ENCODE peak calls at places on chromosomes 5 and 9, in four cellular contexts. One of them, this sample, is unnamed.

GRCh38 chr5:39370555-39371366 is 6.5 kb upstream of the C9 start:
- DNase-seq in heart left ventricle: no peak
- DNase-seq in NCI-H2081: no peak
- DNase-seq in activated CD4-positive, CD25-positive, alpha-beta regulatory T cell treated with anti-CD3 and anti-CD28 coated beads, Interleukin-2, amount 50 U/mL, for 72 hours: no peak
- DNase-seq in this sample: no peak

GRCh38 chr9:127081250-127082185 is 40.9 kb downstream of the ANGPTL2 start:
- DNase-seq in activated CD4-positive, CD25-positive, alpha-beta regulatory T cell treated with anti-CD3 and anti-CD28 coated beads, Interleukin-2, amount 50 U/mL, for 72 hours: no peak
- DNase-seq in heart left ventricle: no peak
- DNase-seq in NCI-H2081: no peak
- DNase-seq in this sample: no peak

GRCh38 chr9:133406480-133407307 is 11.1 kb downstream of the REXO4 start:
- DNase-seq in activated CD4-positive, CD25-positive, alpha-beta regulatory T cell treated with anti-CD3 and anti-CD28 coated beads, Interleukin-2, amount 50 U/mL, for 72 hours: peak; percentile 79
- DNase-seq in heart left ventricle: peak; percentile 78
- DNase-seq in NCI-H2081: peak; percentile 49
- DNase-seq in this sample: peak; percentile 73

GRCh38 chr9:118290116-118290515 is 585.9 kb downstream of the TLR4 start:
- DNase-seq in heart left ventricle: no peak
- DNase-seq in NCI-H2081: no peak
- DNase-seq in activated CD4-positive, CD25-positive, alpha-beta regulatory T cell treated with anti-CD3 and anti-CD28 coated beads, Interleukin-2, amount 50 U/mL, for 72 hours: no peak
- DNase-seq in this sample: no peak

GRCh38 chr9:128175743-128176142 is 15.6 kb downstream of the CIZ1 start:
- DNase-seq in activated CD4-positive, CD25-positive, alpha-beta regulatory T cell treated with anti-CD3 and anti-CD28 coated beads, Interleukin-2, amount 50 U/mL, for 72 hours: no peak
- DNase-seq in heart left ventricle: no peak
- DNase-seq in NCI-H2081: no peak
- DNase-seq in this sample: peak; percentile 36

GRCh38 chr5:50752800-50753199 is 86.4 kb downstream of the PARP8 start:
- DNase-seq in NCI-H2081: no peak
- DNase-seq in heart left ventricle: no peak
- DNase-seq in activated CD4-positive, CD25-positive, alpha-beta regulatory T cell treated with anti-CD3 and anti-CD28 coated beads, Interleukin-2, amount 50 U/mL, for 72 hours: no peak
- DNase-seq in this sample: no peak

GRCh38 chr5:123778641-123779040 is 266.7 kb downstream of the CSNK1G3 start:
- DNase-seq in heart left ventricle: no peak
- DNase-seq in activated CD4-positive, CD25-positive, alpha-beta regulatory T cell treated with anti-CD3 and anti-CD28 coated beads, Interleukin-2, amount 50 U/mL, for 72 hours: no peak
- DNase-seq in NCI-H2081: no peak
- DNase-seq in this sample: no peak

GRCh38 chr5:103305829-103306228 is 47.3 kb downstream of the MACIR start:
- DNase-seq in NCI-H2081: no peak
- DNase-seq in heart left ventricle: no peak
- DNase-seq in activated CD4-positive, CD25-positive, alpha-beta regulatory T cell treated with anti-CD3 and anti-CD28 coated beads, Interleukin-2, amount 50 U/mL, for 72 hours: no peak
- DNase-seq in this sample: no peak

GRCh38 chr5:137147346-137147745 is 351.8 kb downstream of the SPOCK1 start:
- DNase-seq in heart left ventricle: no peak
- DNase-seq in NCI-H2081: no peak
- DNase-seq in activated CD4-positive, CD25-positive, alpha-beta regulatory T cell treated with anti-CD3 and anti-CD28 coated beads, Interleukin-2, amount 50 U/mL, for 72 hours: no peak
- DNase-seq in this sample: no peak

GRCh38 chr9:90124961-90125360 is 517.7 kb downstream of the DIRAS2 start:
- DNase-seq in activated CD4-positive, CD25-positive, alpha-beta regulatory T cell treated with anti-CD3 and anti-CD28 coated beads, Interleukin-2, amount 50 U/mL, for 72 hours: no peak
- DNase-seq in heart left ventricle: no peak
- DNase-seq in NCI-H2081: peak; percentile 43
- DNase-seq in this sample: no peak

GRCh38 chr5:93226202-93226735 is 354.8 kb downstream of the NR2F1-AS1 start:
- DNase-seq in heart left ventricle: no peak
- DNase-seq in NCI-H2081: no peak
- DNase-seq in activated CD4-positive, CD25-positive, alpha-beta regulatory T cell treated with anti-CD3 and anti-CD28 coated beads, Interleukin-2, amount 50 U/mL, for 72 hours: no peak
- DNase-seq in this sample: no peak

GRCh38 chr9:109632817-109633216 is 134.7 kb upstream of the PTPN3 start:
- DNase-seq in heart left ventricle: no peak
- DNase-seq in activated CD4-positive, CD25-positive, alpha-beta regulatory T cell treated with anti-CD3 and anti-CD28 coated beads, Interleukin-2, amount 50 U/mL, for 72 hours: no peak
- DNase-seq in NCI-H2081: no peak
- DNase-seq in this sample: no peak

GRCh38 chr5:107937198-107937597 is 266.5 kb upstream of the EFNA5 start:
- DNase-seq in NCI-H2081: no peak
- DNase-seq in heart left ventricle: no peak
- DNase-seq in activated CD4-positive, CD25-positive, alpha-beta regulatory T cell treated with anti-CD3 and anti-CD28 coated beads, Interleukin-2, amount 50 U/mL, for 72 hours: no peak
- DNase-seq in this sample: no peak

GRCh38 chr5:112183103-112183634 is 235.9 kb downstream of the EPB41L4A start:
- DNase-seq in NCI-H2081: no peak
- DNase-seq in activated CD4-positive, CD25-positive, alpha-beta regulatory T cell treated with anti-CD3 and anti-CD28 coated beads, Interleukin-2, amount 50 U/mL, for 72 hours: no peak
- DNase-seq in heart left ventricle: no peak
- DNase-seq in this sample: no peak

GRCh38 chr9:121609845-121610637 is 41.4 kb upstream of the DAB2IP start:
- DNase-seq in NCI-H2081: no peak
- DNase-seq in activated CD4-positive, CD25-positive, alpha-beta regulatory T cell treated with anti-CD3 and anti-CD28 coated beads, Interleukin-2, amount 50 U/mL, for 72 hours: no peak
- DNase-seq in heart left ventricle: peak; percentile 84
- DNase-seq in this sample: peak; percentile 78

GRCh38 chr5:77076961-77077820 is 9.9 kb downstream of the ZBED3 start:
- DNase-seq in heart left ventricle: peak; percentile 71
- DNase-seq in NCI-H2081: no peak
- DNase-seq in activated CD4-positive, CD25-positive, alpha-beta regulatory T cell treated with anti-CD3 and anti-CD28 coated beads, Interleukin-2, amount 50 U/mL, for 72 hours: peak; percentile 47
- DNase-seq in this sample: peak; percentile 75

GRCh38 chr9:137058651-137059234 is 4.9 kb upstream of the ENTPD2 start:
- DNase-seq in heart left ventricle: no peak
- DNase-seq in activated CD4-positive, CD25-positive, alpha-beta regulatory T cell treated with anti-CD3 and anti-CD28 coated beads, Interleukin-2, amount 50 U/mL, for 72 hours: no peak
- DNase-seq in NCI-H2081: peak; percentile 38
- DNase-seq in this sample: no peak

GRCh38 chr5:131225282-131225974 is 38.4 kb upstream of the CDC42SE2 start:
- DNase-seq in NCI-H2081: no peak
- DNase-seq in activated CD4-positive, CD25-positive, alpha-beta regulatory T cell treated with anti-CD3 and anti-CD28 coated beads, Interleukin-2, amount 50 U/mL, for 72 hours: no peak
- DNase-seq in heart left ventricle: no peak
- DNase-seq in this sample: no peak

GRCh38 chr5:9124071-9124470 is 421.8 kb downstream of the SEMA5A start:
- DNase-seq in heart left ventricle: no peak
- DNase-seq in NCI-H2081: no peak
- DNase-seq in activated CD4-positive, CD25-positive, alpha-beta regulatory T cell treated with anti-CD3 and anti-CD28 coated beads, Interleukin-2, amount 50 U/mL, for 72 hours: no peak
- DNase-seq in this sample: no peak

GRCh38 chr5:109273594-109273993 is 136.2 kb downstream of the PJA2 start:
- DNase-seq in heart left ventricle: no peak
- DNase-seq in activated CD4-positive, CD25-positive, alpha-beta regulatory T cell treated with anti-CD3 and anti-CD28 coated beads, Interleukin-2, amount 50 U/mL, for 72 hours: no peak
- DNase-seq in NCI-H2081: no peak
- DNase-seq in this sample: no peak

GRCh38 chr5:124873189-124873588 is 126.8 kb upstream of the ZNF608 start:
- DNase-seq in NCI-H2081: no peak
- DNase-seq in heart left ventricle: no peak
- DNase-seq in activated CD4-positive, CD25-positive, alpha-beta regulatory T cell treated with anti-CD3 and anti-CD28 coated beads, Interleukin-2, amount 50 U/mL, for 72 hours: no peak
- DNase-seq in this sample: no peak

GRCh38 chr9:99592834-99593584 is 228.7 kb upstream of the NR4A3 start:
- DNase-seq in activated CD4-positive, CD25-positive, alpha-beta regulatory T cell treated with anti-CD3 and anti-CD28 coated beads, Interleukin-2, amount 50 U/mL, for 72 hours: no peak
- DNase-seq in NCI-H2081: no peak
- DNase-seq in heart left ventricle: no peak
- DNase-seq in this sample: no peak

GRCh38 chr5:101611039-101611438 is 685.0 kb downstream of the SLCO4C1 start:
- DNase-seq in NCI-H2081: no peak
- DNase-seq in activated CD4-positive, CD25-positive, alpha-beta regulatory T cell treated with anti-CD3 and anti-CD28 coated beads, Interleukin-2, amount 50 U/mL, for 72 hours: no peak
- DNase-seq in heart left ventricle: no peak
- DNase-seq in this sample: no peak

GRCh38 chr9:3708751-3709150 is 182.9 kb upstream of the RFX3 start:
- DNase-seq in activated CD4-positive, CD25-positive, alpha-beta regulatory T cell treated with anti-CD3 and anti-CD28 coated beads, Interleukin-2, amount 50 U/mL, for 72 hours: no peak
- DNase-seq in NCI-H2081: peak; percentile 19
- DNase-seq in heart left ventricle: no peak
- DNase-seq in this sample: no peak

GRCh38 chr5:50929174-50929573 is 262.7 kb downstream of the PARP8 start:
- DNase-seq in heart left ventricle: no peak
- DNase-seq in activated CD4-positive, CD25-positive, alpha-beta regulatory T cell treated with anti-CD3 and anti-CD28 coated beads, Interleukin-2, amount 50 U/mL, for 72 hours: no peak
- DNase-seq in NCI-H2081: no peak
- DNase-seq in this sample: no peak

GRCh38 chr5:79436224-79436623 is 77.7 kb downstream of the HOMER1 start:
- DNase-seq in activated CD4-positive, CD25-positive, alpha-beta regulatory T cell treated with anti-CD3 and anti-CD28 coated beads, Interleukin-2, amount 50 U/mL, for 72 hours: no peak
- DNase-seq in heart left ventricle: no peak
- DNase-seq in NCI-H2081: no peak
- DNase-seq in this sample: no peak

GRCh38 chr5:122836947-122837346 is 8.5 kb upstream of the SNX24 start:
- DNase-seq in NCI-H2081: no peak
- DNase-seq in activated CD4-positive, CD25-positive, alpha-beta regulatory T cell treated with anti-CD3 and anti-CD28 coated beads, Interleukin-2, amount 50 U/mL, for 72 hours: no peak
- DNase-seq in heart left ventricle: no peak
- DNase-seq in this sample: no peak

GRCh38 chr5:19018822-19019221 is 969.2 kb downstream of the CDH18 start:
- DNase-seq in activated CD4-positive, CD25-positive, alpha-beta regulatory T cell treated with anti-CD3 and anti-CD28 coated beads, Interleukin-2, amount 50 U/mL, for 72 hours: no peak
- DNase-seq in heart left ventricle: no peak
- DNase-seq in NCI-H2081: no peak
- DNase-seq in this sample: no peak

GRCh38 chr5:73592546-73592945 is 27.0 kb downstream of the UTP15 start:
- DNase-seq in activated CD4-positive, CD25-positive, alpha-beta regulatory T cell treated with anti-CD3 and anti-CD28 coated beads, Interleukin-2, amount 50 U/mL, for 72 hours: no peak
- DNase-seq in NCI-H2081: no peak
- DNase-seq in heart left ventricle: no peak
- DNase-seq in this sample: no peak

GRCh38 chr9:33287087-33287490 is 3.2 kb upstream of the NFX1 start:
- DNase-seq in heart left ventricle: peak; percentile 34
- DNase-seq in NCI-H2081: peak; percentile 72
- DNase-seq in activated CD4-positive, CD25-positive, alpha-beta regulatory T cell treated with anti-CD3 and anti-CD28 coated beads, Interleukin-2, amount 50 U/mL, for 72 hours: no peak
- DNase-seq in this sample: peak; percentile 84

GRCh38 chr5:150352531-150353394 is 4.7 kb upstream of the TCOF1 start:
- DNase-seq in heart left ventricle: no peak
- DNase-seq in NCI-H2081: no peak
- DNase-seq in activated CD4-positive, CD25-positive, alpha-beta regulatory T cell treated with anti-CD3 and anti-CD28 coated beads, Interleukin-2, amount 50 U/mL, for 72 hours: no peak
- DNase-seq in this sample: no peak

GRCh38 chr5:34666392-34667080 is 10.4 kb downstream of the RAI14 start:
- DNase-seq in heart left ventricle: no peak
- DNase-seq in activated CD4-positive, CD25-positive, alpha-beta regulatory T cell treated with anti-CD3 and anti-CD28 coated beads, Interleukin-2, amount 50 U/mL, for 72 hours: no peak
- DNase-seq in NCI-H2081: no peak
- DNase-seq in this sample: no peak

GRCh38 chr9:90044263-90044662 is 439.5 kb downstream of the GADD45G start:
- DNase-seq in activated CD4-positive, CD25-positive, alpha-beta regulatory T cell treated with anti-CD3 and anti-CD28 coated beads, Interleukin-2, amount 50 U/mL, for 72 hours: no peak
- DNase-seq in NCI-H2081: peak; percentile 57
- DNase-seq in heart left ventricle: no peak
- DNase-seq in this sample: no peak

GRCh38 chr9:89436963-89437625 is 60.8 kb downstream of the SEMA4D start:
- DNase-seq in NCI-H2081: no peak
- DNase-seq in heart left ventricle: no peak
- DNase-seq in activated CD4-positive, CD25-positive, alpha-beta regulatory T cell treated with anti-CD3 and anti-CD28 coated beads, Interleukin-2, amount 50 U/mL, for 72 hours: no peak
- DNase-seq in this sample: no peak

GRCh38 chr9:33466565-33467495 is 6.9 kb downstream of the NOL6 start:
- DNase-seq in NCI-H2081: peak; percentile 22
- DNase-seq in heart left ventricle: peak; percentile 57
- DNase-seq in activated CD4-positive, CD25-positive, alpha-beta regulatory T cell treated with anti-CD3 and anti-CD28 coated beads, Interleukin-2, amount 50 U/mL, for 72 hours: peak; percentile 81
- DNase-seq in this sample: peak; percentile 57

GRCh38 chr9:91809581-91810285 is 140.3 kb downstream of the ROR2 start:
- DNase-seq in NCI-H2081: no peak
- DNase-seq in activated CD4-positive, CD25-positive, alpha-beta regulatory T cell treated with anti-CD3 and anti-CD28 coated beads, Interleukin-2, amount 50 U/mL, for 72 hours: no peak
- DNase-seq in heart left ventricle: no peak
- DNase-seq in this sample: peak; percentile 53